ENCODE peak calls at places on chromosome 5, in seven cellular contexts. I, Z, Y, J, A, X and P are unnamed samples.

GRCh38 chr5:121164632-121165031 is 687.0 kb upstream of the FTMT start:
- DNase-seq in Y (no peak), I (no peak), A (no peak), Z (no peak), J (no peak), X (no peak), P (no peak)

GRCh38 chr5:180208435-180209081 is 453 bp downstream of the RASGEF1C start:
- DNase-seq in Y (no peak), X (no peak), J (peak), A (no peak), Z (no peak), I (peak), P (peak)

GRCh38 chr5:138064526-138064925 is 19.3 kb upstream of the WNT8A start:
- DNase-seq in J (no peak), Y (no peak), Z (no peak), X (peak), I (no peak), A (no peak), P (no peak)

GRCh38 chr5:134371834-134372340 is 518 bp downstream of the UBE2B start:
- DNase-seq in A (peak), X (peak), I (peak), Y (peak), Z (peak), J (peak), P (peak)

GRCh38 chr5:68464424-68464823 is 248.9 kb downstream of the PIK3R1 start:
- DNase-seq in Z (no peak), J (no peak), A (no peak), X (peak), I (no peak), Y (peak), P (no peak)

GRCh38 chr5:151820903-151821302 is 49.1 kb downstream of the G3BP1 start:
- DNase-seq in I (no peak), J (no peak), X (no peak), Z (no peak), Y (no peak), A (no peak), P (no peak)

GRCh38 chr5:123371575-123372179 is 51.5 kb downstream of the CEP120 start:
- DNase-seq in J (peak), X (peak), A (no peak), I (peak), Y (peak), Z (peak), P (peak)

GRCh38 chr5:66247176-66247960 is 103.3 kb downstream of the SREK1 start:
- DNase-seq in Y (peak), J (no peak), I (no peak), X (peak), A (peak), Z (no peak), P (no peak)

GRCh38 chr5:173671121-173671949 is 54.9 kb upstream of the BOD1 start:
- DNase-seq in I (no peak), Z (peak), A (no peak), J (no peak), X (peak), Y (no peak), P (no peak)

GRCh38 chr5:172837640-172838039 is 3.6 kb downstream of the ERGIC1 start:
- DNase-seq in I (no peak), Z (peak), Y (no peak), X (no peak), J (no peak), A (no peak), P (peak)

GRCh38 chr5:158069838-158070237 is 210.9 kb upstream of the CLINT1 start:
- DNase-seq in I (no peak), J (no peak), X (no peak), Z (no peak), Y (no peak), A (no peak), P (no peak)

GRCh38 chr5:170431571-170431970 is 42.4 kb upstream of the KCNMB1 start:
- DNase-seq in Z (no peak), X (no peak), Y (no peak), I (no peak), J (no peak), A (no peak), P (no peak)

GRCh38 chr5:112548246-112548982 is 129.3 kb upstream of the EPB41L4A start:
- DNase-seq in X (peak), I (no peak), Y (peak), J (no peak), A (no peak), Z (no peak), P (no peak)

GRCh38 chr5:102856374-102856748 is 101.3 kb downstream of the PAM start:
- DNase-seq in J (no peak), I (no peak), Y (peak), Z (no peak), A (no peak), X (peak), P (no peak)

GRCh38 chr5:21219255-21219654 is 1231.3 kb upstream of the CDH18 start:
- DNase-seq in Z (no peak), A (no peak), I (no peak), J (no peak), Y (no peak), X (no peak), P (no peak)

GRCh38 chr5:110663525-110663924 is 62.9 kb downstream of the TMEM232 start:
- DNase-seq in A (no peak), I (no peak), J (no peak), X (no peak), Z (no peak), Y (no peak), P (no peak)

GRCh38 chr5:53246042-53246836 is 136.7 kb upstream of the MOCS2 start:
- DNase-seq in A (peak), X (peak), J (no peak), Y (peak), Z (no peak), I (no peak), P (no peak)

GRCh38 chr5:132388244-132389050 is 18.9 kb downstream of the SLC22A5 start:
- DNase-seq in Z (peak), I (no peak), J (no peak), X (peak), Y (peak), A (no peak), P (no peak)

GRCh38 chr5:6435356-6435755 is 13.3 kb upstream of the UBE2QL1 start:
- DNase-seq in Y (no peak), Z (peak), A (no peak), X (no peak), J (peak), I (peak), P (no peak)
- TF ChIP-seq CTCF in Y (peak), Z (peak), A (peak), X (peak), J (peak), I (peak), P (no peak)

DNA sequence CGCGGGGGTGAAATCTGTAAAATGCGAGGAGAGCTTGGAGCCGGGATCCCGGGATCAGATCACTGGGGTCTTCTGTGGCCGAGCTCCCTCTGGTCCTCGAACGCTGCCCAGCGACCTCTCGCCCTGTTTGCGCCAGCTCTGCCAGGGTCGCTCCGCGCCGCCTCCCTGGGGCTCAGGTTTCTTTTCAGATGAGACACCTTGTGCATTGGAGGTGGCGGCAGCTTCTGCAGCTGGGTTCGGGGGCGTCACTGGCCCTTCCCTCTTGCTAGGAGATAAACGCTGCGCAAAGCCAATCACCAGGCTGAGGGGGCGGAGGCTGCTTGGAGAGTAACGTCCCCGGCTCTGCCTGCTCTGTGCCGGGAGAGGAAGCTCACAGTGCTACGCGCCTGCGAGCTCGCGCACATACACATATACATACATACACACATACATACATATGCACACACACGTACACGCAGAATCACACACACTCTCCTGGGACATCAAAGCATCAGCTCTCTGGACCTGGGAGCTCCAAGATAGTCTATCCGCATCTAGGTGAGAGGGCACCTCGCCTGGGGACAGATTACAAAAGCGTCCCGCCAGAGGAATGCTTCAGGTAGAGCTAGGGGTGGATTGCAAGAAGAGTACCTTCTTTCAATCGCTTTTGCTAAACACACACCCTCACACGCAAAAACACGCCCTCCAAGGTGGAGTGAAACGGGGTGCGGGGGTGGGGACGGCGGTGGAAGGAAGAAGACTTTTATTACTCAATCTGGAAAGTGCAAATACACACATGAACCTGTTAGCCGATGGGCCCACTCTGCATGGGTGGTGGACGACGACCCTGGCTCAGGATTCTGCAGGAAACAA is at the start of gene ST8SIA4:
- DNase-seq in A (no peak), I (peak), J (peak), Y (peak), Z (peak), X (no peak), P (no peak)
- TF ChIP-seq CTCF in A (no peak), I (no peak), J (no peak), Y (no peak), Z (no peak), X (no peak), P (no peak)

GRCh38 chr5:139383993-139384590 is 995 bp upstream of the SLC23A1 start:
- DNase-seq in A (no peak), Z (no peak), X (no peak), J (no peak), I (no peak), Y (no peak), P (no peak)

GRCh38 chr5:139384591-139385051 is 1.5 kb upstream of the SLC23A1 start:
- DNase-seq in Z (no peak), I (no peak), J (no peak), Y (no peak), X (no peak), A (no peak), P (peak)

GRCh38 chr5:139386039-139386438 is 2.9 kb upstream of the SLC23A1 start:
- DNase-seq in Z (no peak), Y (no peak), J (no peak), I (no peak), A (no peak), X (no peak), P (no peak)

GRCh38 chr5:139383275-139383992 is at the start of gene SLC23A1:
- DNase-seq in A (no peak), J (no peak), I (no peak), Z (peak), X (peak), Y (peak), P (no peak)

GRCh38 chr5:139385061-139385889 is 2.2 kb upstream of the SLC23A1 start:
- DNase-seq in X (no peak), A (no peak), Z (no peak), J (no peak), I (no peak), Y (no peak), P (no peak)
- TF ChIP-seq CTCF in X (peak), A (no peak), Z (peak), J (no peak), I (no peak), Y (no peak), P (no peak)

DNA sequence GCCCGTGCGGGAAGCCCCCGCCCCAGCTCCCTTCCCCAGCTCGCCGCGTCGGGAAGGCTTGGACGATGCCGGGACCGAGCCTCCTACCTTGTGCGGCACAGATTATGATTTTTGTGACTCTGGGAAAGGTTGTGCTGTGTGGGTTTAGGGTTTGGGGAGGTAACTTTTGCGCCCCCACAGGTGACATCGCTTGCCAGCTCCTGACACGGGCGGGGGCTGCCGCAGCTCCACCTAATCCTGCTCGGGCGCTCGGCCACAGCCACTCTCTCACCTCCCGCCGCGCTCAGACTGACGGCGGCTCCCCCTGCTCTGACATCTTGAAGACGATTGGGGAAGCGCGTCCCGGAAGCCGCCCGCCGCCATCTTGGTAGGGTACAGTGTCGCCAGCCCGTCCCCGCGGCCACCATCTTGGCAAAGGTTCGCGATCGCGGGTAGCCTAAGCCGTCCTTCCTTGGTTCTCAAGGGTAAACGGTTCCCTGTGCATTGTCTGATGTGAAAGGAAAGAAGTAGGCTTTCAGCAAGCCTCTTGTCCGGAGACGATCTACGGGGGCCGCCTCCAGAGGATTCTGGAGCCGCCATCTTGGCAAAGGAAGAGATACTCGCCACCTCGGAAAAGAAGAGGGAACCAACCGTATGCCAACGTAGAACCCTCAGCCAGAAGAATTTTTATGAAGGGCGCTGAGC is 1.7 kb upstream of the NR3C1 start:
- DNase-seq in A (peak), J (peak), Z (peak), X (peak), I (peak), Y (peak), P (peak)
- TF ChIP-seq CTCF in A (peak), J (no peak), Z (no peak), X (peak), I (no peak), Y (no peak), P (no peak)